ENCODE peak calls at places on chromosomes 1 and 21, in six cellular contexts. Z, A, U, W, V and B are unnamed samples.

GRCh38 chr1:222521299-222522104 is 26.4 kb downstream of the HHIPL2 start:
- DNase-seq in A (no peak), U (peak), V (no peak), W (no peak), Z (no peak), B (no peak)

GRCh38 chr1:36876990-36877389 is 157.3 kb downstream of the GRIK3 start:
- DNase-seq in U (no peak), A (no peak), Z (no peak), W (no peak), V (peak), B (no peak)

GRCh38 chr21:38179504-38179900 is 77.3 kb upstream of the KCNJ15 start:
- DNase-seq in W (no peak), A (no peak), V (no peak), U (no peak), Z (no peak), B (no peak)

GRCh38 chr21:46617267-46618051 is 12.6 kb upstream of the S100B start:
- DNase-seq in V (no peak), A (no peak), Z (no peak), W (no peak), U (no peak), B (no peak)

GRCh38 chr1:231242516-231243198 is 1.6 kb downstream of the GNPAT start:
- DNase-seq in U (no peak), A (no peak), V (no peak), W (no peak), Z (no peak), B (no peak)

GRCh38 chr1:199404191-199404590 is 623.3 kb upstream of the NR5A2 start:
- DNase-seq in V (no peak), U (no peak), Z (no peak), W (no peak), A (peak), B (no peak)

GRCh38 chr1:152050886-152051764 is 14.3 kb upstream of the S100A11 start:
- DNase-seq in A (no peak), V (no peak), Z (no peak), U (no peak), W (no peak), B (peak)

GRCh38 chr1:18795002-18795689 is 64.3 kb downstream of the TAS1R2 start:
- DNase-seq in A (no peak), Z (no peak), U (no peak), V (no peak), W (no peak), B (no peak)

GRCh38 chr1:216314369-216315095 is 108.7 kb downstream of the USH2A start:
- DNase-seq in U (no peak), Z (no peak), A (no peak), W (no peak), V (no peak), B (no peak)

GRCh38 chr1:95002167-95002566 is 70.6 kb downstream of the ALG14 start:
- DNase-seq in A (no peak), Z (no peak), U (no peak), W (no peak), V (no peak), B (no peak)

GRCh38 chr1:226696552-226696951 is 42.5 kb downstream of the ITPKB start:
- DNase-seq in A (no peak), W (no peak), V (no peak), Z (no peak), U (no peak), B (no peak)
- H3K4me2 ChIP-seq in A (no peak), W (no peak), V (no peak), Z (no peak), U (no peak), B (no peak)

DNA sequence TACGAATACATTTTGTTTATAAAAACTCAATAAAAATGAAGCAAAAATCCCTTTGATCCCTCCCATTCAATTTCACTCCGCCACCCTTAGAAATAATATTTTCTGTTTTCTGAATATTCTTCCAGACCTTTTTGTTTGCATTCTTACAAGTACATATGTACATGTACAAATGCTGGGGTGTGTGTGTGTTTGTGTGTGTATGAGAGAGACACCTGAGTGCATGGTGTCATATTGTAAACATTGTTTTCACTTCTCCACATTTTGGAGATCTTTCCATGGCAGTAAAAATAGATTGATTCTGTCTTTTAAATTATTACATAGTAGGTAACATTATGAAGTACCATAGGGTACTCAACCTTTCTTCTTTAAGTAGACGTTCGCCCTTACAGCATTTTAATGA is 1.2 kb upstream of the MPC2 start:
- DNase-seq in V (no peak), U (peak), Z (no peak), W (no peak), A (no peak), B (peak)
- TF ChIP-seq MAX in V (no peak), U (no peak), Z (no peak), W (no peak), A (no peak), B (no peak)

GRCh38 chr1:181344091-181344490 is 139.2 kb upstream of the CACNA1E start:
- DNase-seq in V (no peak), U (no peak), Z (no peak), W (no peak), A (no peak), B (no peak)
- TF ChIP-seq USF2 in V (no peak), U (no peak), Z (no peak), W (no peak), A (no peak), B (no peak)

DNA sequence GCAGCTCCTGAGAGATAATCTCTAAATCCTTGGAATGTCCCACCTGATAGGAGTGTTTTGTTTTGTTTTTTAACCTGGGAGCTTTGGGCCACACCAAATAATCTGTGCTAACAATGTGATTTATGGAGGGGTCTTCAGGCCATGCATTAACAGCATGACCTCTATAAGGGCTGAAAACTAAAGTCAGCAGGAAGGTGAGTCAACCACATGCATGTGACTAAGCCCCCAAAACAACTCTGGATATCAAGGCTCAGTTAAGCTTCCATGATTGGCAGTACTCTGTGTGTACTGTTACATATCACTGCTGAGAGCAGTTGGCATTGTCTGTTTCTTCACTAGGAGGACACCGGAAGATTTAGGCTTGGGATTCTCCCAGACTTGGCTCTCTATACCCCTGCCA is 10.7 kb downstream of the AUNIP start:
- DNase-seq in Z (no peak), A (no peak), W (no peak), V (no peak), U (no peak), B (no peak)
- H3K4me2 ChIP-seq in Z (no peak), A (no peak), W (no peak), V (no peak), U (no peak), B (no peak)

GRCh38 chr1:225688345-225688744 is 35.4 kb upstream of the ENAH start:
- DNase-seq in A (no peak), Z (no peak), V (no peak), W (no peak), U (no peak), B (no peak)

GRCh38 chr1:225691861-225692516 is 39.1 kb upstream of the ENAH start:
- DNase-seq in A (no peak), W (no peak), U (no peak), V (no peak), Z (no peak), B (no peak)

GRCh38 chr1:225692517-225692879 is 39.6 kb upstream of the ENAH start:
- DNase-seq in Z (no peak), U (no peak), A (no peak), V (no peak), W (no peak), B (no peak)

GRCh38 chr1:225691377-225691776 is 38.5 kb upstream of the ENAH start:
- DNase-seq in Z (no peak), A (no peak), V (no peak), W (no peak), U (peak), B (no peak)

DNA sequence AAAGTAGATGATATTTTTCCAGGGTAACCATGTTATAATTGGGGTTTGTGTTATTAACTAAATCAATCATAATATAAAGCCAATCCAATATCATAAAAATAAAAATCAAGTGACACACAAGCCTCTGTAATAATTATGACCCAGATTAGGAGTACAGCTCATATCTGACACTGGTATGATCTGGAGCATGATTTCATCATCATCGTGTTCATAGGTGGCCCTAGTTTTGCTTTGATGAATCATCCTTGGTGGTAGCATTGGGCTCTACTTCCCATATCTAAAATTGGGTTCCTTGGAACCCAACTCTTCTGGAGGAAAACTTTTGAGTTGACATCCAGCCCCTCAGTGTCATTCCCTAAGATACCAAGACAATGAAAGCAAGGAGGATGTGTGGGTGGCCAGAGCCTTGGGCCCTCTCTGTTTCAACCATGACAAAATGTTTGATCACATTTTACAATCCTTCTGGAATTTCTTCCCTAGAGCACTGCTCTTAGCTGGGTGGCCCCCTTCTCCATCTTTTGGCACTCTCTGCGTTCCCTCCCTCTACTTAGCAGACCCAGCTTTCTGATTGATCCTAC is 37.0 kb upstream of the ENAH start:
- DNase-seq in U (no peak), Z (no peak), A (no peak), W (no peak), V (no peak), B (no peak)
- TF ChIP-seq MAX in U (no peak), Z (no peak), A (no peak), W (no peak), V (no peak), B (no peak)

GRCh38 chr1:172537366-172537765 is 4.4 kb downstream of the SUCO start:
- DNase-seq in U (no peak), V (no peak), A (no peak), W (no peak), Z (no peak), B (no peak)
- TF ChIP-seq USF2 in U (no peak), V (no peak), A (no peak), W (no peak), Z (no peak), B (no peak)